ENCODE peak calls at places on chromosomes 5 and 9, in nine cellular contexts. R, S, C, O, F, P, J, K and V are unnamed samples.

GRCh38 chr5:140296289-140296688 is 6.6 kb downstream of the PFDN1 start:
- DNase-seq in P (no peak), O (no peak), J (no peak), R (no peak), F (no peak), S (no peak), C (no peak), K (no peak), V (no peak)

GRCh38 chr9:38421498-38422211 is 2.6 kb downstream of the IGFBPL1 start:
- DNase-seq in J (no peak), O (no peak), C (no peak), R (no peak), F (no peak), K (no peak), P (no peak), S (no peak), V (no peak)

GRCh38 chr5:101878190-101878589 is 417.9 kb downstream of the SLCO4C1 start:
- DNase-seq in J (no peak), K (no peak), C (no peak), S (no peak), R (no peak), P (no peak), F (no peak), O (no peak), V (no peak)

GRCh38 chr5:135100431-135100830 is 66.4 kb upstream of the PITX1 start:
- DNase-seq in S (no peak), P (no peak), K (no peak), F (no peak), J (no peak), C (no peak), O (no peak), R (no peak), V (no peak)

GRCh38 chr5:34751807-34752736 is 86.9 kb upstream of the TTC23L start:
- DNase-seq in F (no peak), K (no peak), S (peak), O (no peak), C (no peak), P (peak), R (no peak), J (no peak), V (no peak)

GRCh38 chr9:129234491-129234890 is 56.4 kb upstream of the IER5L start:
- DNase-seq in C (no peak), O (no peak), P (no peak), F (no peak), R (no peak), S (no peak), J (no peak), K (no peak), V (no peak)

GRCh38 chr9:88706193-88707112 is 171.5 kb downstream of the NXNL2 start:
- DNase-seq in S (no peak), O (no peak), P (no peak), C (no peak), J (no peak), R (no peak), F (no peak), K (no peak), V (no peak)

GRCh38 chr9:77495834-77496671 is 152.1 kb downstream of the GNA14 start:
- DNase-seq in S (peak), F (no peak), P (peak), R (no peak), O (no peak), J (no peak), C (no peak), K (no peak), V (peak)

GRCh38 chr5:157506981-157507780 is 47.2 kb downstream of the NIPAL4 start:
- DNase-seq in K (no peak), J (no peak), O (no peak), P (peak), C (no peak), S (peak), R (no peak), F (no peak), V (no peak)

GRCh38 chr5:187617-188451 is 3.5 kb upstream of the LRRC14B start:
- DNase-seq in O (no peak), C (no peak), K (no peak), F (no peak), R (no peak), S (no peak), J (no peak), P (no peak), V (no peak)

GRCh38 chr5:150186796-150187356 is 3.0 kb upstream of the SLC6A7 start:
- DNase-seq in F (no peak), K (no peak), J (no peak), O (no peak), C (no peak), S (no peak), P (no peak), R (no peak), V (no peak)

GRCh38 chr5:123115020-123115419 is 26.0 kb downstream of the PRDM6 start:
- DNase-seq in S (peak), P (no peak), C (no peak), R (no peak), J (no peak), O (no peak), F (no peak), K (no peak), V (no peak)

GRCh38 chr5:39420482-39421145 is 4.2 kb downstream of the DAB2 start:
- DNase-seq in K (no peak), C (no peak), F (no peak), J (peak), R (no peak), S (peak), P (peak), O (no peak), V (peak)

GRCh38 chr9:752201-752600 is 89.3 kb upstream of the DMRT1 start:
- DNase-seq in C (no peak), F (no peak), R (no peak), S (peak), J (no peak), P (peak), O (no peak), K (peak), V (peak)

GRCh38 chr5:149485655-149486615 is 65.3 kb downstream of the CSNK1A1 start:
- DNase-seq in O (no peak), K (peak), R (no peak), C (no peak), S (peak), J (peak), P (peak), F (peak), V (peak)

GRCh38 chr9:80503692-80504400 is 932.1 kb downstream of the TLE4 start:
- DNase-seq in R (no peak), J (no peak), F (no peak), C (no peak), P (no peak), S (no peak), K (no peak), O (no peak), V (peak)

GRCh38 chr9:7976167-7976755 is 176.7 kb upstream of the DMAC1 start:
- DNase-seq in K (no peak), J (no peak), P (no peak), C (peak), F (no peak), R (no peak), O (peak), S (no peak), V (no peak)

GRCh38 chr9:109238677-109239076 is 71.6 kb upstream of the FRRS1L start:
- DNase-seq in O (no peak), J (no peak), C (no peak), F (no peak), S (peak), K (no peak), R (no peak), P (peak), V (no peak)

GRCh38 chr9:135137398-135137832 is 49.9 kb downstream of the OLFM1 start:
- DNase-seq in O (no peak), K (no peak), C (no peak), P (peak), J (no peak), R (no peak), S (peak), F (peak), V (no peak)

GRCh38 chr5:40378431-40379175 is 301.1 kb upstream of the PTGER4 start:
- DNase-seq in J (no peak), K (no peak), C (no peak), R (no peak), O (no peak), S (no peak), F (no peak), P (no peak), V (no peak)

GRCh38 chr5:14173419-14174234 is 30.5 kb downstream of the TRIO start:
- DNase-seq in P (no peak), R (no peak), O (no peak), J (no peak), F (no peak), K (no peak), S (no peak), C (no peak), V (no peak)

GRCh38 chr9:134253596-134254205 is 72.6 kb upstream of the RXRA start:
- DNase-seq in S (peak), P (peak), J (no peak), O (no peak), K (no peak), R (no peak), F (no peak), C (no peak), V (no peak)

GRCh38 chr5:65981548-65981947 is 55.2 kb downstream of the ERBIN start:
- DNase-seq in C (no peak), O (no peak), K (no peak), S (no peak), J (no peak), P (no peak), F (no peak), R (no peak), V (no peak)

GRCh38 chr5:109307996-109308395 is 101.8 kb downstream of the PJA2 start:
- DNase-seq in C (no peak), R (no peak), J (no peak), P (no peak), O (no peak), K (no peak), F (no peak), S (no peak), V (no peak)

GRCh38 chr5:36528588-36528987 is 77.8 kb upstream of the SLC1A3 start:
- DNase-seq in J (no peak), R (no peak), F (no peak), P (no peak), C (no peak), S (no peak), O (no peak), K (no peak), V (no peak)

GRCh38 chr9:131423171-131423581 is 29.3 kb downstream of the PRRC2B start:
- DNase-seq in F (no peak), K (peak), P (peak), R (no peak), O (no peak), S (peak), C (peak), J (no peak), V (peak)

GRCh38 chr5:11619339-11620028 is 284.8 kb downstream of the CTNND2 start:
- DNase-seq in P (no peak), S (peak), R (no peak), O (no peak), C (no peak), J (no peak), K (no peak), F (peak), V (no peak)

GRCh38 chr5:1006656-1007071 is 1.9 kb upstream of the NKD2 start:
- DNase-seq in R (peak), F (no peak), J (no peak), C (peak), S (no peak), O (no peak), P (no peak), K (no peak), V (no peak)

GRCh38 chr9:110986529-110986928 is 51.7 kb downstream of the LPAR1 start:
- DNase-seq in K (no peak), P (no peak), O (no peak), R (no peak), J (no peak), S (peak), C (no peak), F (no peak), V (no peak)

GRCh38 chr9:3342159-3342777 is 183.5 kb downstream of the RFX3 start:
- DNase-seq in C (no peak), F (no peak), R (no peak), K (no peak), P (peak), S (peak), J (no peak), O (no peak), V (peak)

GRCh38 chr5:120684749-120685415 is 220.8 kb downstream of the PRR16 start:
- DNase-seq in F (peak), J (no peak), O (no peak), C (no peak), R (no peak), K (no peak), S (peak), P (peak), V (no peak)

GRCh38 chr5:140148508-140148907 is 22.8 kb downstream of the IGIP start:
- DNase-seq in R (no peak), F (peak), S (peak), C (no peak), P (no peak), J (no peak), O (no peak), K (no peak), V (peak)

GRCh38 chr9:78235296-78235770 is 542 bp upstream of the CEP78 start:
- DNase-seq in C (no peak), J (no peak), P (peak), R (no peak), K (no peak), O (no peak), F (no peak), S (peak), V (peak)

GRCh38 chr5:174837919-174838902 is 113.8 kb downstream of the MSX2 start:
- DNase-seq in S (peak), F (peak), P (peak), C (no peak), R (no peak), K (no peak), J (no peak), O (no peak), V (peak)

GRCh38 chr5:137036630-137037029 is 462.5 kb downstream of the SPOCK1 start:
- DNase-seq in O (no peak), J (no peak), K (no peak), R (no peak), S (no peak), F (peak), P (no peak), C (no peak), V (no peak)

GRCh38 chr9:68741751-68742730 is 37.0 kb downstream of the PIP5K1B start:
- DNase-seq in P (no peak), J (no peak), R (no peak), O (no peak), F (no peak), S (no peak), K (no peak), C (no peak), V (no peak)

GRCh38 chr5:51556833-51557232 is 173.6 kb downstream of the ISL1 start:
- DNase-seq in O (no peak), C (no peak), P (no peak), K (no peak), R (no peak), J (no peak), S (no peak), F (no peak), V (no peak)

GRCh38 chr9:21155501-21155900 is 11.0 kb downstream of the IFNA21 start:
- DNase-seq in J (no peak), F (no peak), R (no peak), K (no peak), P (no peak), S (peak), O (no peak), C (no peak), V (peak)

DNA sequence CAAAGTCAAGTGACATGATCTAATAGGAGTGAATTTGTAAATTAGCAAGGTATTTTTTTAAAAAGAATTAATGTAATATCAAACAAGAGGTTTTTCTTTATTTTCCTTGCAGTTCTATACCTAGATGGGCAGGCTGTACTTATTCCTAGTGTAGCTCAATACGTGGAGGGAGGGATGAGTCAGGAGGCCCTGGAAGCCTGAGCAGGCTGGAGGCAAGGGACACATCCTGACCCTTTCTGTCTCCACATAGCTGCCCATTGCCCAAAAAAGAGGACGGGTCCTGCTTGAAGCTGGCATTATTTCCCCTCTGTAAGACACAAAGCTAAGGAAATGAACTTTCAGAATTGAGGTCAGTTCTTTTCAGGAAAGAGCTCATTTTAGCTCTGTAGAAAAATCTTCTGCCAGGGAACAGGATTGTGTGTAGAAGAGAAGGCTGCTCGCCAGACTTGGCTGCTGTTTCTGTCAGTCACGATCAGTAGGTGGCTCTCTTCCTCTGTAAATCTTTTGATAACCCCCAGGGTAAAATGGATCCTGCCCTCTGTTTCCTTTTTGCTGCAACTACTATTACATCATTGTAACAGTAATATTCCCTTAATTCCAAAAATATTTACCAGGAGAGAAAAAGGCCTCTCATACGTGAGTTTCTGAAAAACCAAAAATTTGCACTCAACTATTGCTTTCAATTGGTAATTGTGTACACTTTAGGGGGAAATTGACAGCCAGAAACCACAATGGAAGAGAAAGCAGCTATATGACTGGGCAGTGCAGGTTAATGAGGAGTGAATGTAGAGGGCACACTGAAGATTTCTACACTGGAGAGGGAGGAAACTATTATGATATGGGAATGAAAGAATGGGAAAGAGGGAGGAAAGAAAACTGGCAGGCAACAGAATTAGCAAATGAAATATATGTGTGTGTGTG is 12.3 kb upstream of the IFNW1 start:
- DNase-seq in R (no peak), P (peak), K (no peak), C (peak), S (peak), F (peak), J (no peak), O (peak), V (peak)
- TF ChIP-seq CTCF in R (peak), P (no peak), K (no peak), C (peak), S (peak), F (peak), J (no peak), O (peak), V (peak)

GRCh38 chr5:92911293-92911692 is 669.7 kb downstream of the NR2F1-AS1 start:
- DNase-seq in F (no peak), R (no peak), C (no peak), K (no peak), O (no peak), J (no peak), S (no peak), P (no peak), V (no peak)

GRCh38 chr5:92912280-92912679 is 668.7 kb downstream of the NR2F1-AS1 start:
- DNase-seq in O (no peak), S (no peak), R (no peak), P (no peak), K (no peak), J (no peak), C (no peak), F (no peak), V (no peak)

GRCh38 chr5:92911851-92912250 is 669.2 kb downstream of the NR2F1-AS1 start:
- DNase-seq in F (no peak), P (no peak), J (no peak), S (no peak), K (no peak), R (no peak), O (no peak), C (no peak), V (no peak)

GRCh38 chr5:92917044-92917443 is 664.0 kb downstream of the NR2F1-AS1 start:
- DNase-seq in P (peak), O (no peak), K (no peak), C (no peak), R (no peak), S (no peak), J (no peak), F (no peak), V (peak)

GRCh38 chr5:92916036-92916435 is 665.0 kb downstream of the NR2F1-AS1 start:
- DNase-seq in O (no peak), K (no peak), C (no peak), P (peak), S (peak), F (no peak), R (no peak), J (no peak), V (no peak)
- TF ChIP-seq CTCF in O (no peak), K (peak), C (no peak), P (peak), S (peak), F (peak), R (no peak), J (no peak), V (no peak)

GRCh38 chr9:124680049-124680448 is 91.1 kb downstream of the NR6A1 start:
- DNase-seq in R (no peak), S (no peak), K (no peak), J (no peak), C (no peak), O (no peak), F (no peak), P (no peak), V (no peak)
- TF ChIP-seq CTCF in R (no peak), S (no peak), K (no peak), J (no peak), C (no peak), O (no peak), F (no peak), P (no peak), V (no peak)

GRCh38 chr5:90135979-90136378 is 273.6 kb downstream of the CETN3 start:
- DNase-seq in S (no peak), K (no peak), F (no peak), P (no peak), O (no peak), R (no peak), J (no peak), C (no peak), V (no peak)
- TF ChIP-seq CTCF in S (no peak), K (no peak), F (no peak), P (no peak), O (no peak), R (peak), J (no peak), C (peak), V (peak)

GRCh38 chr9:5263568-5264218 is 32.5 kb downstream of the INSL4 start:
- DNase-seq in P (peak), O (no peak), K (no peak), C (peak), R (no peak), J (no peak), F (peak), S (peak), V (peak)
- TF ChIP-seq CTCF in P (peak), O (no peak), K (no peak), C (no peak), R (peak), J (no peak), F (peak), S (peak), V (no peak)

GRCh38 chr5:78369680-78370079 is 9.3 kb downstream of the SCAMP1 start:
- DNase-seq in K (no peak), P (no peak), O (no peak), F (no peak), J (no peak), C (no peak), R (no peak), S (no peak), V (no peak)

GRCh38 chr5:78377056-78377717 is 16.8 kb downstream of the SCAMP1 start:
- DNase-seq in F (no peak), O (no peak), K (no peak), R (no peak), S (peak), P (peak), C (no peak), J (peak), V (no peak)

GRCh38 chr5:78377718-78378105 is 17.3 kb downstream of the SCAMP1 start:
- DNase-seq in P (no peak), J (no peak), C (no peak), S (no peak), R (no peak), F (no peak), K (no peak), O (no peak), V (no peak)

GRCh38 chr5:78376315-78376714 is 15.9 kb downstream of the SCAMP1 start:
- DNase-seq in F (no peak), O (no peak), J (no peak), P (no peak), K (no peak), C (no peak), R (no peak), S (no peak), V (no peak)

DNA sequence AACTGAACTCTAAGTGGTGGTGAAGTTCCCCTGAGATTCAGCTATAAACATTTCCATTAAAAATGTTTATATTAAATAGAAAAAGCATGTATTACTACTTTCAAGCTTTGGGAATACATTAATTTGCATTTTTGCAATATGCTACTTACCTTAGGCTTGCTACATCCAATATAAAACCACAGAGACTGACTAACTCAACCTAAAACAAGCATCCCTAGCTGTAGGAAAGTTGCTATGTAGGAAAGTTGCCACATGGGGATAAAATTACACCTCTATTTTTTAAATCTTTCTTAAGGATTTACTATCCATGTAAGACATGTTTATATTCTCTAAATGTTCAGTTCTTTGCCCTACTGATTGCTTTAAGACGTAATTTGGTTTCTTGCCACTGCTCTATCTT is 12.8 kb downstream of the SCAMP1 start:
- DNase-seq in C (no peak), O (no peak), F (no peak), K (no peak), R (no peak), S (no peak), P (no peak), J (no peak), V (no peak)
- TF ChIP-seq CTCF in C (no peak), O (no peak), F (no peak), K (no peak), R (no peak), S (no peak), P (no peak), J (no peak), V (no peak)

GRCh38 chr9:113150670-113151591 is at the start of gene SLC31A2:
- DNase-seq in P (peak), O (peak), K (peak), S (peak), R (peak), J (peak), C (peak), F (peak), V (peak)
- TF ChIP-seq CTCF in P (peak), O (peak), K (peak), S (peak), R (peak), J (no peak), C (peak), F (peak), V (peak)

GRCh38 chr5:141914154-141914743 is 9.4 kb upstream of the DELE1 start:
- DNase-seq in C (peak), R (no peak), S (no peak), O (peak), K (no peak), J (no peak), P (peak), F (peak), V (no peak)
- TF ChIP-seq CTCF in C (no peak), R (peak), S (no peak), O (peak), K (peak), J (no peak), P (peak), F (peak), V (peak)